ENCODE peak calls at places on chromosomes 5 and 9, in five cellular contexts. X is naive thymus-derived CD8-positive, alpha-beta T cell; Y is iPS-NIHi11; E is lower lobe of right lung; V is NT2/D1. R is an unnamed sample.
A peak's percentile ranks its signal among the peaks of the same experiment; 100 is the strongest.

GRCh38 chr5:93590511-93590910 is 7.5 kb downstream of the NR2F1 start:
- DNase-seq in X (no peak), Y (no peak), E (no peak), V (no peak), R (no peak)

GRCh38 chr9:129500166-129500862 is 120.6 kb downstream of the C9orf50 start:
- DNase-seq in X (no peak), Y (no peak), E (no peak), V (peak; percentile 56), R (peak; percentile 78)

GRCh38 chr9:138103111-138103823 is 225.7 kb downstream of the CACNA1B start:
- DNase-seq in X (no peak), Y (peak; percentile 37), E (no peak), V (no peak), R (peak; percentile 30)

GRCh38 chr5:53095222-53095621 is 14.3 kb downstream of the MOCS2 start:
- DNase-seq in X (no peak), Y (no peak), E (no peak), V (no peak), R (no peak)

GRCh38 chr5:9222054-9222738 is 323.7 kb downstream of the SEMA5A start:
- DNase-seq in X (no peak), Y (peak; percentile 53), E (no peak), V (peak; percentile 56), R (peak; percentile 75)

GRCh38 chr5:77430726-77431125 is 61.4 kb downstream of the WDR41 start:
- DNase-seq in X (no peak), Y (no peak), E (no peak), V (no peak), R (no peak)

GRCh38 chr5:157046041-157046440 is 12.9 kb downstream of the HAVCR1 start:
- DNase-seq in X (no peak), Y (no peak), E (no peak), V (no peak), R (no peak)

GRCh38 chr5:158234323-158235158 is 375.6 kb upstream of the CLINT1 start:
- DNase-seq in X (peak; percentile 15), Y (no peak), E (no peak), V (no peak), R (no peak)

GRCh38 chr5:78757269-78758053 is 108.9 kb upstream of the LHFPL2 start:
- DNase-seq in X (no peak), Y (no peak), E (no peak), V (no peak), R (no peak)

GRCh38 chr5:1293997-1294838 is 650 bp downstream of the TERT start:
- DNase-seq in X (no peak), Y (peak; percentile 63), E (no peak), V (no peak), R (peak; percentile 81)

GRCh38 chr9:107737987-107738743 is 248.6 kb upstream of the KLF4 start:
- DNase-seq in X (no peak), Y (no peak), E (no peak), V (no peak), R (no peak)

GRCh38 chr5:133075572-133076536 is 24.0 kb downstream of the HSPA4 start:
- DNase-seq in X (no peak), Y (no peak), E (no peak), V (no peak), R (no peak)

GRCh38 chr5:93342563-93343061 is 238.4 kb downstream of the NR2F1-AS1 start:
- DNase-seq in X (no peak), Y (no peak), E (no peak), V (no peak), R (no peak)

GRCh38 chr5:136222575-136223235 is 29.7 kb upstream of the SMIM32 start:
- DNase-seq in X (no peak), Y (no peak), E (no peak), V (no peak), R (no peak)

GRCh38 chr5:177519463-177520235 is 2.9 kb upstream of the DDX41 start:
- DNase-seq in X (no peak), Y (no peak), E (no peak), V (no peak), R (no peak)

GRCh38 chr5:54524704-54525103 is 7.1 kb downstream of the SNX18 start:
- DNase-seq in X (no peak), Y (no peak), E (peak; percentile 58), V (no peak), R (no peak)

GRCh38 chr9:7324031-7324654 is 475.4 kb downstream of the DMAC1 start:
- DNase-seq in X (no peak), Y (no peak), E (no peak), V (no peak), R (no peak)

GRCh38 chr9:83280259-83280658 is 217.3 kb upstream of the RASEF start:
- DNase-seq in X (no peak), Y (no peak), E (no peak), V (no peak), R (no peak)

GRCh38 chr5:139410886-139411835 is 7.3 kb upstream of the SPATA24 start:
- DNase-seq in X (no peak), Y (no peak), E (no peak), V (no peak), R (no peak)

GRCh38 chr9:113962391-113962790 is 86.3 kb downstream of the ZNF618 start:
- DNase-seq in X (no peak), Y (no peak), E (no peak), V (no peak), R (no peak)

GRCh38 chr9:70556736-70557135 is 142.3 kb upstream of the KLF9 start:
- DNase-seq in X (no peak), Y (no peak), E (no peak), V (no peak), R (no peak)

GRCh38 chr5:87770601-87771121 is 357.9 kb upstream of the CCNH start:
- DNase-seq in X (no peak), Y (peak; percentile 31), E (no peak), V (no peak), R (peak; percentile 42)

GRCh38 chr9:89498845-89499480 is 1.1 kb upstream of the SEMA4D start:
- DNase-seq in X (peak; percentile 56), Y (no peak), E (no peak), V (no peak), R (no peak)

GRCh38 chr9:132411091-132411508 is 1.1 kb downstream of the CFAP77 start:
- DNase-seq in X (peak; percentile 70), Y (peak; percentile 79), E (peak; percentile 60), V (no peak), R (peak; percentile 92)

GRCh38 chr5:154092356-154092755 is 53.6 kb downstream of the MFAP3 start:
- DNase-seq in X (no peak), Y (no peak), E (no peak), V (peak; percentile 44), R (no peak)

GRCh38 chr9:6757988-6758417 is 230 bp downstream of the KDM4C start:
- DNase-seq in X (peak; percentile 95), Y (peak; percentile 99), E (no peak), V (no peak), R (peak; percentile 100)

GRCh38 chr5:129905467-129906176 is 1.4 kb downstream of the CHSY3 start:
- DNase-seq in X (no peak), Y (peak; percentile 43), E (peak; percentile 46), V (no peak), R (peak; percentile 61)

R was measured in H7.